ENCODE peak calls at places on chromosomes 5 and 9, in ten cellular contexts. O is naive thymus-derived CD4-positive, alpha-beta T cell; I is stimulated activated naive B cell treated with anti-CD40 and anti-IgM and Interleukin-4, amounts not matched to agents 10 μg/mL and 1 μg/mL and 100 μg/mL, for 72 hours; H is tibial artery; Y is left ventricle myocardium inferior; J is activated CD4-positive, alpha-beta T cell treated with anti-CD3 and anti-CD28 coated beads for 4 hours; L is NAMALWA; S is NCI-H187; R is omental fat pad; F is skeletal muscle cell. C is an unnamed sample.
A peak's percentile ranks its signal among the peaks of the same experiment; 100 is the strongest.

GRCh38 chr5:107384256-107384655 is 286.5 kb downstream of the EFNA5 start:
- DNase-seq in I (no peak), J (no peak), L (no peak), H (no peak), S (no peak), R (no peak), Y (no peak), O (no peak), F (no peak), C (no peak)

GRCh38 chr9:17204611-17205165 is 69.8 kb downstream of the CNTLN start:
- DNase-seq in F (no peak), S (no peak), O (no peak), L (no peak), H (no peak), J (no peak), R (no peak), I (no peak), Y (no peak), C (no peak)

GRCh38 chr5:167934561-167934971 is 356.9 kb upstream of the WWC1 start:
- DNase-seq in Y (peak; percentile 84), I (no peak), O (no peak), H (peak; percentile 72), S (no peak), J (no peak), L (no peak), R (no peak), F (peak; percentile 49), C (no peak)

GRCh38 chr9:113042884-113043657 is 13.5 kb downstream of the ZFP37 start:
- DNase-seq in Y (no peak), I (no peak), F (no peak), S (no peak), O (no peak), H (no peak), R (no peak), J (no peak), L (peak; percentile 4), C (no peak)

GRCh38 chr9:134965851-134966250 is 48.1 kb upstream of the FCN1 start:
- DNase-seq in S (no peak), H (peak; percentile 16), I (no peak), O (no peak), F (no peak), J (no peak), R (no peak), Y (no peak), L (no peak), C (no peak)

GRCh38 chr9:116349684-116350083 is 196.1 kb downstream of the PAPPA start:
- DNase-seq in I (no peak), O (no peak), H (no peak), F (no peak), S (no peak), J (no peak), Y (no peak), R (no peak), L (no peak), C (no peak)

GRCh38 chr9:13627071-13627470 is 347.6 kb upstream of the MPDZ start:
- DNase-seq in J (no peak), F (no peak), R (no peak), L (no peak), I (no peak), S (no peak), H (no peak), Y (no peak), O (no peak), C (no peak)

GRCh38 chr9:135000647-135001245 is 83.0 kb upstream of the FCN1 start:
- DNase-seq in L (no peak), R (no peak), J (no peak), O (no peak), I (no peak), F (no peak), Y (no peak), S (no peak), H (no peak), C (no peak)